ENCODE peak calls at places on chromosomes 11 and 22, in five cellular contexts. One of them, this sample, is unnamed.
A peak's percentile ranks its signal among the peaks of the same experiment; 100 is the strongest.

GRCh38 chr11:107988397-107989158 is 20.1 kb upstream of the CUL5 start:
- DNase-seq in SJCRH30: no peak
- DNase-seq in CD4-positive, CD25-positive, alpha-beta regulatory T cell: no peak
- DNase-seq in DND-41: no peak
- DNase-seq in neural progenitor cell: no peak
- DNase-seq in this sample: no peak

GRCh38 chr11:108897071-108897481 is 232.2 kb downstream of the DDX10 start:
- DNase-seq in SJCRH30: no peak
- DNase-seq in CD4-positive, CD25-positive, alpha-beta regulatory T cell: no peak
- DNase-seq in neural progenitor cell: peak; percentile 54
- DNase-seq in DND-41: no peak
- DNase-seq in this sample: no peak

GRCh38 chr11:68855205-68855978 is 13.7 kb upstream of the CPT1A start:
- DNase-seq in CD4-positive, CD25-positive, alpha-beta regulatory T cell: no peak
- DNase-seq in SJCRH30: peak; percentile 44
- DNase-seq in DND-41: no peak
- DNase-seq in neural progenitor cell: peak; percentile 60
- DNase-seq in this sample: no peak

GRCh38 chr11:61756452-61757212 is 4.2 kb downstream of the MYRF start:
- DNase-seq in SJCRH30: no peak
- DNase-seq in DND-41: peak; percentile 29
- DNase-seq in CD4-positive, CD25-positive, alpha-beta regulatory T cell: no peak
- DNase-seq in neural progenitor cell: no peak
- DNase-seq in this sample: no peak

GRCh38 chr11:123475478-123475877 is 45.4 kb downstream of the GRAMD1B start:
- DNase-seq in neural progenitor cell: peak; percentile 69
- DNase-seq in DND-41: no peak
- DNase-seq in CD4-positive, CD25-positive, alpha-beta regulatory T cell: no peak
- DNase-seq in SJCRH30: peak; percentile 25
- DNase-seq in this sample: no peak

GRCh38 chr22:28923826-28924732 is 40.7 kb downstream of the ZNRF3 start:
- DNase-seq in SJCRH30: peak; percentile 35
- DNase-seq in neural progenitor cell: no peak
- DNase-seq in DND-41: no peak
- DNase-seq in CD4-positive, CD25-positive, alpha-beta regulatory T cell: no peak
- DNase-seq in this sample: no peak

GRCh38 chr22:24965822-24966626 is 13.5 kb downstream of the KIAA1671 start:
- DNase-seq in SJCRH30: peak; percentile 61
- DNase-seq in CD4-positive, CD25-positive, alpha-beta regulatory T cell: no peak
- DNase-seq in DND-41: no peak
- DNase-seq in neural progenitor cell: no peak
- DNase-seq in this sample: no peak

GRCh38 chr11:45906096-45906682 is 882 bp downstream of the FREY1 start:
- DNase-seq in SJCRH30: no peak
- DNase-seq in CD4-positive, CD25-positive, alpha-beta regulatory T cell: no peak
- DNase-seq in neural progenitor cell: no peak
- DNase-seq in DND-41: no peak
- DNase-seq in this sample: no peak

GRCh38 chr11:128622137-128622523 is 34.8 kb upstream of the ETS1 start:
- DNase-seq in DND-41: no peak
- DNase-seq in neural progenitor cell: no peak
- DNase-seq in SJCRH30: no peak
- DNase-seq in CD4-positive, CD25-positive, alpha-beta regulatory T cell: no peak
- DNase-seq in this sample: no peak

GRCh38 chr22:32204856-32205722 is at the start of gene RFPL2:
- DNase-seq in SJCRH30: no peak
- DNase-seq in DND-41: no peak
- DNase-seq in CD4-positive, CD25-positive, alpha-beta regulatory T cell: no peak
- DNase-seq in neural progenitor cell: peak; percentile 94
- DNase-seq in this sample: no peak

GRCh38 chr11:17564687-17565042 is 17.6 kb downstream of the OTOG start:
- DNase-seq in CD4-positive, CD25-positive, alpha-beta regulatory T cell: no peak
- DNase-seq in DND-41: peak; percentile 16
- DNase-seq in neural progenitor cell: peak; percentile 20
- DNase-seq in SJCRH30: no peak
- DNase-seq in this sample: no peak

GRCh38 chr22:27641049-27641790 is 160.3 kb downstream of the MN1 start:
- DNase-seq in DND-41: no peak
- DNase-seq in CD4-positive, CD25-positive, alpha-beta regulatory T cell: no peak
- DNase-seq in neural progenitor cell: no peak
- DNase-seq in SJCRH30: peak; percentile 89
- DNase-seq in this sample: no peak

GRCh38 chr11:1129666-1130160 is 28.0 kb upstream of the MUC5AC start:
- DNase-seq in neural progenitor cell: peak; percentile 22
- DNase-seq in SJCRH30: no peak
- DNase-seq in CD4-positive, CD25-positive, alpha-beta regulatory T cell: no peak
- DNase-seq in DND-41: no peak
- DNase-seq in this sample: no peak

GRCh38 chr22:38755155-38755910 is 465 bp downstream of the SUN2 start:
- DNase-seq in CD4-positive, CD25-positive, alpha-beta regulatory T cell: peak; percentile 52
- DNase-seq in neural progenitor cell: peak; percentile 91
- DNase-seq in DND-41: peak; percentile 51
- DNase-seq in SJCRH30: peak; percentile 43
- DNase-seq in this sample: no peak

GRCh38 chr22:42754658-42755057 is 34.0 kb upstream of the A4GALT start:
- DNase-seq in neural progenitor cell: no peak
- DNase-seq in DND-41: no peak
- DNase-seq in CD4-positive, CD25-positive, alpha-beta regulatory T cell: no peak
- DNase-seq in SJCRH30: no peak
- DNase-seq in this sample: no peak

GRCh38 chr11:92638678-92639077 is 330.8 kb upstream of the MTNR1B start:
- DNase-seq in SJCRH30: no peak
- DNase-seq in DND-41: no peak
- DNase-seq in neural progenitor cell: no peak
- DNase-seq in CD4-positive, CD25-positive, alpha-beta regulatory T cell: no peak
- DNase-seq in this sample: no peak

GRCh38 chr11:35418847-35419712 is at the start of gene SLC1A2:
- DNase-seq in neural progenitor cell: peak; percentile 82
- DNase-seq in SJCRH30: no peak
- DNase-seq in CD4-positive, CD25-positive, alpha-beta regulatory T cell: no peak
- DNase-seq in DND-41: no peak
- DNase-seq in this sample: no peak

GRCh38 chr11:5891216-5891800 is 1.7 kb upstream of the OR52E5 start:
- DNase-seq in CD4-positive, CD25-positive, alpha-beta regulatory T cell: no peak
- DNase-seq in DND-41: no peak
- DNase-seq in neural progenitor cell: no peak
- DNase-seq in SJCRH30: no peak
- DNase-seq in this sample: no peak

GRCh38 chr22:19997561-19998231 is 18.9 kb downstream of the ARVCF start:
- DNase-seq in neural progenitor cell: no peak
- DNase-seq in DND-41: no peak
- DNase-seq in CD4-positive, CD25-positive, alpha-beta regulatory T cell: no peak
- DNase-seq in SJCRH30: no peak
- DNase-seq in this sample: no peak

GRCh38 chr11:81725691-81726090 is 1008.0 kb downstream of the FAM181B start:
- DNase-seq in neural progenitor cell: no peak
- DNase-seq in SJCRH30: no peak
- DNase-seq in CD4-positive, CD25-positive, alpha-beta regulatory T cell: no peak
- DNase-seq in DND-41: no peak
- DNase-seq in this sample: no peak

GRCh38 chr22:35544189-35544588 is 3.6 kb downstream of the RASD2 start:
- DNase-seq in SJCRH30: no peak
- DNase-seq in neural progenitor cell: no peak
- DNase-seq in CD4-positive, CD25-positive, alpha-beta regulatory T cell: no peak
- DNase-seq in DND-41: peak; percentile 34
- DNase-seq in this sample: no peak

GRCh38 chr11:132106336-132106982 is 736.0 kb downstream of the NTM start:
- DNase-seq in SJCRH30: no peak
- DNase-seq in neural progenitor cell: no peak
- DNase-seq in DND-41: no peak
- DNase-seq in CD4-positive, CD25-positive, alpha-beta regulatory T cell: no peak
- DNase-seq in this sample: no peak

GRCh38 chr11:96238563-96239166 is 104.3 kb downstream of the MAML2 start:
- DNase-seq in DND-41: no peak
- DNase-seq in neural progenitor cell: no peak
- DNase-seq in SJCRH30: no peak
- DNase-seq in CD4-positive, CD25-positive, alpha-beta regulatory T cell: no peak
- DNase-seq in this sample: no peak

GRCh38 chr11:15969281-15969680 is 387.1 kb downstream of the SOX6 start:
- DNase-seq in neural progenitor cell: no peak
- DNase-seq in SJCRH30: peak; percentile 24
- DNase-seq in DND-41: peak; percentile 7
- DNase-seq in CD4-positive, CD25-positive, alpha-beta regulatory T cell: no peak
- DNase-seq in this sample: no peak

GRCh38 chr11:6152126-6152525 is 18.0 kb downstream of the OR52B2 start:
- DNase-seq in neural progenitor cell: no peak
- DNase-seq in CD4-positive, CD25-positive, alpha-beta regulatory T cell: no peak
- DNase-seq in DND-41: no peak
- DNase-seq in SJCRH30: no peak
- DNase-seq in this sample: no peak

GRCh38 chr22:45818130-45819085 is 146.8 kb downstream of the ATXN10 start:
- DNase-seq in CD4-positive, CD25-positive, alpha-beta regulatory T cell: no peak
- DNase-seq in DND-41: no peak
- DNase-seq in neural progenitor cell: peak; percentile 51
- DNase-seq in SJCRH30: no peak
- DNase-seq in this sample: no peak

GRCh38 chr22:34851918-34852662 is 213.9 kb upstream of the ISX start:
- DNase-seq in SJCRH30: no peak
- DNase-seq in neural progenitor cell: peak; percentile 6
- DNase-seq in DND-41: no peak
- DNase-seq in CD4-positive, CD25-positive, alpha-beta regulatory T cell: no peak
- DNase-seq in this sample: no peak

GRCh38 chr22:29607426-29607825 is 4.0 kb downstream of the NF2 start:
- DNase-seq in CD4-positive, CD25-positive, alpha-beta regulatory T cell: no peak
- DNase-seq in neural progenitor cell: no peak
- DNase-seq in DND-41: no peak
- DNase-seq in SJCRH30: no peak
- DNase-seq in this sample: no peak

GRCh38 chr11:235180-235997 is 753 bp downstream of the SIRT3 start:
- DNase-seq in SJCRH30: no peak
- DNase-seq in CD4-positive, CD25-positive, alpha-beta regulatory T cell: no peak
- DNase-seq in neural progenitor cell: no peak
- DNase-seq in DND-41: no peak
- DNase-seq in this sample: no peak

GRCh38 chr11:6677018-6677417 is 6.1 kb downstream of the MRPL17 start:
- DNase-seq in CD4-positive, CD25-positive, alpha-beta regulatory T cell: no peak
- DNase-seq in DND-41: no peak
- DNase-seq in SJCRH30: no peak
- DNase-seq in neural progenitor cell: no peak
- DNase-seq in this sample: no peak

GRCh38 chr11:114679505-114679904 is 1.2 kb downstream of the NXPE2 start:
- DNase-seq in CD4-positive, CD25-positive, alpha-beta regulatory T cell: no peak
- DNase-seq in SJCRH30: no peak
- DNase-seq in neural progenitor cell: no peak
- DNase-seq in DND-41: no peak
- DNase-seq in this sample: no peak

DNA sequence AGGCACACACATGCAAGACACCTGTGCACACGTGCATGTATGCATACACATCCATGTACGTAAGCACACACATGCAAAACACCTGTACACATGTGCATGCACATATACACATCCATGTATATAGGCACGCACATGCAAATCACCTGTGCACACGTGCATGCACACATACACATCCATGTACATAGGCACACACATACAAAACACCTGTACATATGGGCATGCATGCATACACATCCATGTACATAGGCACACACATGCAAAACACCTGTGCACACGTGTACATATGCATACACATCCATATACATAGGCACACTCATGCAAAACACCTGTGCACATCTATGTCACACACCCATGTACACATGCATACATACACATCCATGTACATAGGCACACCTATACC is 458.3 kb downstream of the TBC1D22A start:
- DNase-seq in neural progenitor cell: no peak
- DNase-seq in SJCRH30: no peak
- DNase-seq in CD4-positive, CD25-positive, alpha-beta regulatory T cell: no peak
- DNase-seq in DND-41: no peak
- DNase-seq in this sample: no peak
- H3K9me3 ChIP-seq in neural progenitor cell: peaks cover 10% of the 10 kb centered on the region
- H3K9me3 ChIP-seq in SJCRH30: no peaks in the 10 kb centered on the region
- H3K9me3 ChIP-seq in CD4-positive, CD25-positive, alpha-beta regulatory T cell: no peaks in the 10 kb centered on the region
- H3K9me3 ChIP-seq in DND-41: no peaks in the 10 kb centered on the region
- H3K9me3 ChIP-seq in this sample: no peaks in the 10 kb centered on the region

DNA sequence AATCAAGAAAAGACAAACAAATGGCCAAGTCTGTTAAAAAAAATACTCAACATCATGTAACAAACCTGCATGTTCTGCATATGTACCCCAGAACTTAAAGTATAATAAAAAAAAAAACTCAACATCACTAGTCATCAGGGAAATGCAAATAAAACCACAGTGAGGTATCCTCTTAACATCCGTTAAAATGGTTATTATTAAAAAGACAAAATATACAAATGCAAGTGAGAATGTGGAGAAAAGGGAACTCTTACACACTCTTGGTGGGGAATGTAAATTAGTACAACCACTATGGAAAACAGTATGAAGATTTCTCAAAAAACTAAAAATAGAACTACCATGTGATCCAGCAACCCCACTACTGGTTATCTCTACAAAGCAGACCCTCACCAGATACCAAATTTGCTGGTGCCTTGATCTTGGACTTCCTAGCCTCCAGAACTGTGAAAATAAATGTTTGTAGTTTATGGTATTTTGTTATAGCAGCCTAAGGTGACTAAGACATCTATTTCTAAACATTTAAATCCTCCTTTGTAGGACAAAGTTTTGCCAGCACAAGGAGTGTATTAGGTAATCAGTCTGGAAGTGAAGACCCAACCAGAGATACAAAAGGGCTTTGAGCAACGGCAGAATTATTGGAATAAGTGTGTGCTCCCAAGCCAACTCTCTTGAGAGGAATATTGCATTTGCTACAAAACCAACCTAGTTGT is 32.4 kb upstream of the SCUBE2 start:
- DNase-seq in SJCRH30: no peak
- DNase-seq in DND-41: no peak
- DNase-seq in CD4-positive, CD25-positive, alpha-beta regulatory T cell: no peak
- DNase-seq in neural progenitor cell: no peak
- DNase-seq in this sample: no peak
- H3K9me3 ChIP-seq in SJCRH30: no peaks in the 10 kb centered on the region
- H3K9me3 ChIP-seq in DND-41: no peaks in the 10 kb centered on the region
- H3K9me3 ChIP-seq in CD4-positive, CD25-positive, alpha-beta regulatory T cell: no peaks in the 10 kb centered on the region
- H3K9me3 ChIP-seq in neural progenitor cell: no peaks in the 10 kb centered on the region
- H3K9me3 ChIP-seq in this sample: no peaks in the 10 kb centered on the region

GRCh38 chr11:127223026-127223425 is 222.5 kb upstream of the KIRREL3 start:
- DNase-seq in DND-41: no peak
- DNase-seq in neural progenitor cell: no peak
- DNase-seq in SJCRH30: no peak
- DNase-seq in CD4-positive, CD25-positive, alpha-beta regulatory T cell: no peak
- DNase-seq in this sample: no peak
- H3K9me3 ChIP-seq in DND-41: no peaks in the 10 kb centered on the region
- H3K9me3 ChIP-seq in neural progenitor cell: no peaks in the 10 kb centered on the region
- H3K9me3 ChIP-seq in SJCRH30: no peaks in the 10 kb centered on the region
- H3K9me3 ChIP-seq in CD4-positive, CD25-positive, alpha-beta regulatory T cell: no peaks in the 10 kb centered on the region
- H3K9me3 ChIP-seq in this sample: no peaks in the 10 kb centered on the region

DNA sequence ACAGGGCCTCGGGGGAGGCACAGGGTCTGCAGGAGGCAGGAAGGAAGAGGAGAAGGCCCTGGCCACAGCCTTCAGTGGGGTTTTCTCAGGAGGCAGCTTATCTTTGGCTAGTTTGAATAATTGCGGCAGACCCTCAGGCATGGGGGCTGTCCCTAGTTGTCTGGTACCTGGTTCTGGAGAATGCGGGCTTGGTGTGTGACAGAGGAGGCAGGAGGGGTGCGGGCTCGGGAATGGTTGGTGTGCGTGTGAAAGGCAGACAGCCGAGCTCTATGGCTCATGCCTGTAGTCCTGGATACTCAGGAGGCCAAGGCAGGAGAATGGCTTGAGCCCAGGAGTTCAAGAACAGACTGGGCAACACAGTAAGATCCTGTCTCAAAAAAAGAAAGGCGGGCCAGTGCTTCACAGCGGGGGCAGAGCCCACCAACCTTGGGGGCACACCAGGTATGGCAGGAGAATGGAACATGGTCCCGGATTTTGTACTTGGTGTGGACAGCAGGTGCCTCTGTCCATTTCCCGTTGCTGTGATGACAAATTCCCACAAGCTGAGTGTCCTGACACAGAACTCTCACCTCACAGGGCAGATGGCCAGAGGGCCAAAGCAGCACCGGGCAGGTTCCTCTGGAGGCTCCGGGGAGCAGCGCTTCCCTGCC is 640.6 kb downstream of the TBC1D22A start:
- DNase-seq in SJCRH30: no peak
- DNase-seq in CD4-positive, CD25-positive, alpha-beta regulatory T cell: no peak
- DNase-seq in DND-41: no peak
- DNase-seq in neural progenitor cell: no peak
- DNase-seq in this sample: no peak
- H3K9me3 ChIP-seq in SJCRH30: no peaks in the 10 kb centered on the region
- H3K9me3 ChIP-seq in CD4-positive, CD25-positive, alpha-beta regulatory T cell: no peaks in the 10 kb centered on the region
- H3K9me3 ChIP-seq in DND-41: no peaks in the 10 kb centered on the region
- H3K9me3 ChIP-seq in neural progenitor cell: no peaks in the 10 kb centered on the region
- H3K9me3 ChIP-seq in this sample: no peaks in the 10 kb centered on the region